ENCODE peak calls at places on chromosome 12, in six cellular contexts. One of them, this sample, is unnamed.

GRCh38 chr12:63319386-63319785 is 168.4 kb upstream of the AVPR1A start:
- DNase-seq in effector CD4-positive, alpha-beta T cell: no peak
- DNase-seq in HT1080: peak; percentile 76
- DNase-seq in stimulated activated CD4-positive, alpha-beta T cell treated with anti-CD3 and anti-CD28 coated beads, Interleukin-2, amount 100 ng/mL, for 48 hours: no peak
- DNase-seq in HuH-7: no peak
- DNase-seq in AG04449: no peak
- DNase-seq in this sample: no peak

GRCh38 chr12:57552692-57553321 is 3.0 kb downstream of the KIF5A start:
- DNase-seq in effector CD4-positive, alpha-beta T cell: no peak
- DNase-seq in HT1080: peak; percentile 17
- DNase-seq in stimulated activated CD4-positive, alpha-beta T cell treated with anti-CD3 and anti-CD28 coated beads, Interleukin-2, amount 100 ng/mL, for 48 hours: no peak
- DNase-seq in HuH-7: no peak
- DNase-seq in AG04449: no peak
- DNase-seq in this sample: no peak

GRCh38 chr12:6323340-6323994 is 13.0 kb downstream of the PLEKHG6 start:
- DNase-seq in effector CD4-positive, alpha-beta T cell: peak; percentile 38
- DNase-seq in HT1080: peak; percentile 92
- DNase-seq in stimulated activated CD4-positive, alpha-beta T cell treated with anti-CD3 and anti-CD28 coated beads, Interleukin-2, amount 100 ng/mL, for 48 hours: no peak
- DNase-seq in HuH-7: peak; percentile 87
- DNase-seq in AG04449: peak; percentile 76
- DNase-seq in this sample: peak; percentile 36

GRCh38 chr12:3964404-3964803 is 91.2 kb upstream of the PARP11 start:
- DNase-seq in effector CD4-positive, alpha-beta T cell: no peak
- DNase-seq in HT1080: peak; percentile 2
- DNase-seq in stimulated activated CD4-positive, alpha-beta T cell treated with anti-CD3 and anti-CD28 coated beads, Interleukin-2, amount 100 ng/mL, for 48 hours: no peak
- DNase-seq in HuH-7: peak; percentile 42
- DNase-seq in AG04449: no peak
- DNase-seq in this sample: no peak

GRCh38 chr12:66929121-66929520 is 250.2 kb upstream of the GRIP1 start:
- DNase-seq in effector CD4-positive, alpha-beta T cell: no peak
- DNase-seq in HT1080: no peak
- DNase-seq in stimulated activated CD4-positive, alpha-beta T cell treated with anti-CD3 and anti-CD28 coated beads, Interleukin-2, amount 100 ng/mL, for 48 hours: peak; percentile 7
- DNase-seq in HuH-7: no peak
- DNase-seq in AG04449: no peak
- DNase-seq in this sample: no peak

GRCh38 chr12:106766393-106766826 is 8.1 kb upstream of the RIC8B start:
- DNase-seq in effector CD4-positive, alpha-beta T cell: no peak
- DNase-seq in HT1080: no peak
- DNase-seq in stimulated activated CD4-positive, alpha-beta T cell treated with anti-CD3 and anti-CD28 coated beads, Interleukin-2, amount 100 ng/mL, for 48 hours: no peak
- DNase-seq in HuH-7: no peak
- DNase-seq in AG04449: no peak
- DNase-seq in this sample: no peak

GRCh38 chr12:108773798-108774788 is 42.8 kb upstream of the CORO1C start:
- DNase-seq in effector CD4-positive, alpha-beta T cell: no peak
- DNase-seq in HT1080: peak; percentile 65
- DNase-seq in stimulated activated CD4-positive, alpha-beta T cell treated with anti-CD3 and anti-CD28 coated beads, Interleukin-2, amount 100 ng/mL, for 48 hours: no peak
- DNase-seq in HuH-7: peak; percentile 30
- DNase-seq in AG04449: no peak
- DNase-seq in this sample: peak; percentile 17

GRCh38 chr12:1534708-1535107 is 59.7 kb downstream of the FBXL14 start:
- DNase-seq in effector CD4-positive, alpha-beta T cell: no peak
- DNase-seq in HT1080: no peak
- DNase-seq in stimulated activated CD4-positive, alpha-beta T cell treated with anti-CD3 and anti-CD28 coated beads, Interleukin-2, amount 100 ng/mL, for 48 hours: no peak
- DNase-seq in HuH-7: no peak
- DNase-seq in AG04449: no peak
- DNase-seq in this sample: no peak

GRCh38 chr12:76558684-76559276 is 791 bp downstream of the OSBPL8 start:
- DNase-seq in effector CD4-positive, alpha-beta T cell: peak; percentile 83
- DNase-seq in HT1080: peak; percentile 44
- DNase-seq in stimulated activated CD4-positive, alpha-beta T cell treated with anti-CD3 and anti-CD28 coated beads, Interleukin-2, amount 100 ng/mL, for 48 hours: peak; percentile 62
- DNase-seq in HuH-7: peak; percentile 28
- DNase-seq in AG04449: no peak
- DNase-seq in this sample: peak; percentile 92

GRCh38 chr12:124302807-124303578 is 8.1 kb downstream of the RFLNA start:
- DNase-seq in effector CD4-positive, alpha-beta T cell: no peak
- DNase-seq in HT1080: no peak
- DNase-seq in stimulated activated CD4-positive, alpha-beta T cell treated with anti-CD3 and anti-CD28 coated beads, Interleukin-2, amount 100 ng/mL, for 48 hours: no peak
- DNase-seq in HuH-7: no peak
- DNase-seq in AG04449: no peak
- DNase-seq in this sample: no peak

GRCh38 chr12:9064815-9065606 is 50.7 kb downstream of the A2M start:
- DNase-seq in effector CD4-positive, alpha-beta T cell: no peak
- DNase-seq in HT1080: no peak
- DNase-seq in stimulated activated CD4-positive, alpha-beta T cell treated with anti-CD3 and anti-CD28 coated beads, Interleukin-2, amount 100 ng/mL, for 48 hours: no peak
- DNase-seq in HuH-7: peak; percentile 83
- DNase-seq in AG04449: no peak
- DNase-seq in this sample: no peak

GRCh38 chr12:75809745-75810144 is 221.8 kb downstream of the PHLDA1 start:
- DNase-seq in effector CD4-positive, alpha-beta T cell: no peak
- DNase-seq in HT1080: no peak
- DNase-seq in stimulated activated CD4-positive, alpha-beta T cell treated with anti-CD3 and anti-CD28 coated beads, Interleukin-2, amount 100 ng/mL, for 48 hours: no peak
- DNase-seq in HuH-7: no peak
- DNase-seq in AG04449: no peak
- DNase-seq in this sample: no peak

This sample was measured in DND-41.